ENCODE peak calls at places on chromosomes 16 and 17, in six cellular contexts. One of them, this sample, is unnamed.

GRCh38 chr16:49883111-49883829 is 27.4 kb upstream of the ZNF423 start:
- DNase-seq in HCT116: no peak
- DNase-seq in GM23248: no peak
- DNase-seq in PC-3: no peak
- DNase-seq in Karpas-422: no peak
- DNase-seq in SK-N-SH: no peak
- DNase-seq in this sample: no peak

GRCh38 chr17:81291662-81292061 is 3.4 kb downstream of the SLC38A10 start:
- DNase-seq in HCT116: peak; percentile 65
- DNase-seq in GM23248: peak; percentile 78
- DNase-seq in PC-3: peak; percentile 77
- DNase-seq in Karpas-422: peak; percentile 82
- DNase-seq in SK-N-SH: peak; percentile 94
- DNase-seq in this sample: peak; percentile 32

GRCh38 chr16:87382023-87382785 is 1.4 kb downstream of the FBXO31 start:
- DNase-seq in HCT116: no peak
- DNase-seq in GM23248: peak; percentile 40
- DNase-seq in PC-3: no peak
- DNase-seq in Karpas-422: peak; percentile 38
- DNase-seq in SK-N-SH: no peak
- DNase-seq in this sample: no peak

GRCh38 chr17:3963214-3964201 is 729 bp downstream of the ATP2A3 start:
- DNase-seq in HCT116: no peak
- DNase-seq in GM23248: no peak
- DNase-seq in PC-3: no peak
- DNase-seq in Karpas-422: peak; percentile 98
- DNase-seq in SK-N-SH: peak; percentile 54
- DNase-seq in this sample: peak; percentile 73

GRCh38 chr17:288802-289356 is 63.7 kb downstream of the RPH3AL start:
- DNase-seq in HCT116: no peak
- DNase-seq in GM23248: no peak
- DNase-seq in PC-3: no peak
- DNase-seq in Karpas-422: no peak
- DNase-seq in SK-N-SH: no peak
- DNase-seq in this sample: no peak

GRCh38 chr17:28701987-28702751 is 9.5 kb downstream of the PROCA1 start:
- DNase-seq in HCT116: no peak
- DNase-seq in GM23248: no peak
- DNase-seq in PC-3: no peak
- DNase-seq in Karpas-422: no peak
- DNase-seq in SK-N-SH: no peak
- DNase-seq in this sample: no peak

GRCh38 chr16:2967211-2967631 is 1.9 kb upstream of the PAQR4 start:
- DNase-seq in HCT116: no peak
- DNase-seq in GM23248: no peak
- DNase-seq in PC-3: no peak
- DNase-seq in Karpas-422: no peak
- DNase-seq in SK-N-SH: no peak
- DNase-seq in this sample: no peak

GRCh38 chr16:51141541-51141940 is 9.5 kb downstream of the SALL1 start:
- DNase-seq in HCT116: no peak
- DNase-seq in GM23248: no peak
- DNase-seq in PC-3: no peak
- DNase-seq in Karpas-422: no peak
- DNase-seq in SK-N-SH: no peak
- DNase-seq in this sample: no peak

GRCh38 chr16:54080524-54081008 is 206.0 kb downstream of the IRX3 start:
- DNase-seq in HCT116: no peak
- DNase-seq in GM23248: peak; percentile 62
- DNase-seq in PC-3: peak; percentile 94
- DNase-seq in Karpas-422: no peak
- DNase-seq in SK-N-SH: no peak
- DNase-seq in this sample: no peak

GRCh38 chr16:89412811-89413210 is 77.5 kb downstream of the ANKRD11 start:
- DNase-seq in HCT116: no peak
- DNase-seq in GM23248: no peak
- DNase-seq in PC-3: no peak
- DNase-seq in Karpas-422: no peak
- DNase-seq in SK-N-SH: peak; percentile 61
- DNase-seq in this sample: no peak

GRCh38 chr16:74073471-74073870 is 223.1 kb upstream of the PSMD7 start:
- DNase-seq in HCT116: no peak
- DNase-seq in GM23248: peak; percentile 31
- DNase-seq in PC-3: no peak
- DNase-seq in Karpas-422: no peak
- DNase-seq in SK-N-SH: no peak
- DNase-seq in this sample: no peak

GRCh38 chr17:75822119-75822799 is 21.9 kb downstream of the UNC13D start:
- DNase-seq in HCT116: no peak
- DNase-seq in GM23248: no peak
- DNase-seq in PC-3: no peak
- DNase-seq in Karpas-422: peak; percentile 58
- DNase-seq in SK-N-SH: peak; percentile 71
- DNase-seq in this sample: peak; percentile 32

GRCh38 chr17:35086931-35087573 is 23.5 kb upstream of the RFFL start:
- DNase-seq in HCT116: no peak
- DNase-seq in GM23248: no peak
- DNase-seq in PC-3: peak; percentile 64
- DNase-seq in Karpas-422: no peak
- DNase-seq in SK-N-SH: no peak
- DNase-seq in this sample: no peak

GRCh38 chr17:2792541-2793169 is 3.6 kb upstream of the RAP1GAP2 start:
- DNase-seq in HCT116: no peak
- DNase-seq in GM23248: no peak
- DNase-seq in PC-3: no peak
- DNase-seq in Karpas-422: no peak
- DNase-seq in SK-N-SH: no peak
- DNase-seq in this sample: no peak

GRCh38 chr16:85681255-85681654 is 7.5 kb downstream of the GINS2 start:
- DNase-seq in HCT116: no peak
- DNase-seq in GM23248: no peak
- DNase-seq in PC-3: no peak
- DNase-seq in Karpas-422: no peak
- DNase-seq in SK-N-SH: no peak
- DNase-seq in this sample: no peak

GRCh38 chr16:7405166-7405565 is 72.5 kb downstream of the RBFOX1 start:
- DNase-seq in HCT116: no peak
- DNase-seq in GM23248: no peak
- DNase-seq in PC-3: peak; percentile 6
- DNase-seq in Karpas-422: no peak
- DNase-seq in SK-N-SH: peak; percentile 46
- DNase-seq in this sample: no peak

GRCh38 chr16:11396241-11397048 is 51.2 kb downstream of the RMI2 start:
- DNase-seq in HCT116: no peak
- DNase-seq in GM23248: peak; percentile 81
- DNase-seq in PC-3: peak; percentile 76
- DNase-seq in Karpas-422: peak; percentile 82
- DNase-seq in SK-N-SH: peak; percentile 97
- DNase-seq in this sample: peak; percentile 38

GRCh38 chr17:16935786-16936185 is 36.1 kb downstream of the TNFRSF13B start:
- DNase-seq in HCT116: no peak
- DNase-seq in GM23248: no peak
- DNase-seq in PC-3: no peak
- DNase-seq in Karpas-422: no peak
- DNase-seq in SK-N-SH: no peak
- DNase-seq in this sample: no peak

GRCh38 chr17:76115138-76115754 is 11.7 kb upstream of the EXOC7 start:
- DNase-seq in HCT116: no peak
- DNase-seq in GM23248: no peak
- DNase-seq in PC-3: no peak
- DNase-seq in Karpas-422: no peak
- DNase-seq in SK-N-SH: no peak
- DNase-seq in this sample: no peak

GRCh38 chr16:23836078-23836403 is 258 bp downstream of the PRKCB start:
- DNase-seq in HCT116: no peak
- DNase-seq in GM23248: no peak
- DNase-seq in PC-3: no peak
- DNase-seq in Karpas-422: no peak
- DNase-seq in SK-N-SH: no peak
- DNase-seq in this sample: no peak
- H3K9ac ChIP-seq in HCT116: no peak overlapping the region
- H3K9ac ChIP-seq in GM23248: no peak overlapping the region
- H3K9ac ChIP-seq in PC-3: no peak overlapping the region
- H3K9ac ChIP-seq in Karpas-422: peak overlapping the region; percentile 53
- H3K9ac ChIP-seq in SK-N-SH: no peak overlapping the region
- H3K9ac ChIP-seq in this sample: no peak overlapping the region

GRCh38 chr17:30345527-30346075 is 11.7 kb upstream of the TMIGD1 start:
- DNase-seq in HCT116: no peak
- DNase-seq in GM23248: no peak
- DNase-seq in PC-3: no peak
- DNase-seq in Karpas-422: no peak
- DNase-seq in SK-N-SH: no peak
- DNase-seq in this sample: no peak
- H3K9me2 ChIP-seq in HCT116: no peaks in the 10 kb centered on the region
- H3K9me2 ChIP-seq in GM23248: no peaks in the 10 kb centered on the region
- H3K9me2 ChIP-seq in PC-3: no peaks in the 10 kb centered on the region
- H3K9me2 ChIP-seq in Karpas-422: no peaks in the 10 kb centered on the region
- H3K9me2 ChIP-seq in SK-N-SH: no peaks in the 10 kb centered on the region
- H3K9me2 ChIP-seq in this sample: no peaks in the 10 kb centered on the region

DNA sequence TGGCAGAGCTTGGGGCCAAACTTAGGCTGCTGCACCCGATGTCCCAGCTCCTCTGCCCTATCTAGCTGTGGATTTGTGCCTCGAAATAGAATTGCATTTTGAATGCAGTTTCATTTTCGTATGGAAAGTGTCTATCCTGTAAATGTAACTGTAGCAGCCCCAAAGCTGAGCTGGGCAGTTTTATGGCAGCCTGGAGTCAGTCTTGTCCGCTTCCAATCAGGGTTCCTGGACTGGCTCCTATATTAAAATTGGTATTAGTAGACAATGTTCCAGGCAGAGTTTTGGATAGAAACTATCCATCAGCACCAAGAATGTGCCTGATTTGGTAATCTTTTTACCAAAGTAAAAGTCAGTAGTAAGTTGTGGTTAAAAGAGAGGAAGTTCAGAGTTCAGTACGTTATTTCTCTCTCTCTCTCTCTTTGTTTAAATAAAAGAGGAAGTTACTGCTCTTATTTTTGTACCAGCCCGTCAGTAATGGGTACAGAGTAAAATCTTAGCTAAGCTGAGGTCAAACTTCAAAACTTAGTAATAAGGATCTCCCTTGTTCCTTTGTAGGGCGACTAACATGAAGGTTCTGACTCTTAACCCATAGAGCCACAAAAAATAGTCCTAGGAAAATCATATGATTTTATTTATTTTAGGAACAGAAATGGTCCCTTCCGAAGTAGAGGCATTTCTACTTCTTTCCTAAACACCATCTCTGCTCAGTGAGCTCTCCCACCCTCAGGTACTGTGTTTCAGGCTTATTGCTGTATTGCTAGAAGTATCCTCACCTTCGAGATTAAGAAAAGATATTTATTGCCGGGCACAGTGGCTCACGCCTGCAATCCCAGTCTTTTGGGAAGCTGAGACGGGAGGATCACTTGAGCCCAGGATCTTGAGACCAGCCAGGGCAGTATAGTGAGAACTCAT is 28.0 kb downstream of the PRKCB start:
- DNase-seq in HCT116: no peak
- DNase-seq in GM23248: no peak
- DNase-seq in PC-3: no peak
- DNase-seq in Karpas-422: peak; percentile 91
- DNase-seq in SK-N-SH: no peak
- DNase-seq in this sample: peak; percentile 77
- H3K4me3 ChIP-seq in HCT116: no peak overlapping the region
- H3K4me3 ChIP-seq in GM23248: no peak overlapping the region
- H3K4me3 ChIP-seq in PC-3: no peak overlapping the region
- H3K4me3 ChIP-seq in Karpas-422: peak overlapping the region; percentile 58
- H3K4me3 ChIP-seq in SK-N-SH: no peak overlapping the region
- H3K4me3 ChIP-seq in this sample: peak overlapping the region; percentile 54

GRCh38 chr17:74202879-74203432 is 522 bp upstream of the RPL38 start:
- DNase-seq in HCT116: no peak
- DNase-seq in GM23248: no peak
- DNase-seq in PC-3: peak; percentile 9
- DNase-seq in Karpas-422: no peak
- DNase-seq in SK-N-SH: no peak
- DNase-seq in this sample: no peak
- H3K9ac ChIP-seq in HCT116: no peak overlapping the region
- H3K9ac ChIP-seq in GM23248: no peak overlapping the region
- H3K9ac ChIP-seq in PC-3: no peak overlapping the region
- H3K9ac ChIP-seq in Karpas-422: peak overlapping the region; percentile 4
- H3K9ac ChIP-seq in SK-N-SH: no peak overlapping the region
- H3K9ac ChIP-seq in this sample: no peak overlapping the region

DNA sequence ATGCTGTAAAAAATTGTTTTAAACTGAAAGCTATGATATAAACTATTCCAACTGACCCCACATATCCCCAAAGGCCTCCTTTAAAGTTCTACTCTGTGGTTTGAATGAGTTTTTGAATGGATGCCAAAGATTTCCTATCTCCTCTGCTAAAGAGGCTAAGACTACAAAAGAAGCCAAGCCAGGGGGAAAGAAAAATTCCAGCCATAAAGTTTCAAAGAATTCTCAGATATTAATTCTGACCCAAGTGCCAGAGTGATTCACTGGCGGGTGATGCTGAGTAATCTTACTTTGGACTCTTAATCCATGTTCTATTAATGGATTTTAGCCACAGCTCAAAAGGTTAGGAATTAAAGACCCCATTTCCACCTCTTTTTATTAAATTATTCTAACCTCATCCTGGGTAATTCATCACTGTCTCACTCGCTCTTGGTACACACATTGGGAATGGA is 60.7 kb downstream of the HS3ST3A1 start:
- DNase-seq in HCT116: peak; percentile 41
- DNase-seq in GM23248: peak; percentile 93
- DNase-seq in PC-3: peak; percentile 76
- DNase-seq in Karpas-422: no peak
- DNase-seq in SK-N-SH: no peak
- DNase-seq in this sample: no peak
- H3K9me2 ChIP-seq in HCT116: no peaks in the 10 kb centered on the region
- H3K9me2 ChIP-seq in GM23248: no peaks in the 10 kb centered on the region
- H3K9me2 ChIP-seq in PC-3: peaks cover 3% of the 10 kb centered on the region
- H3K9me2 ChIP-seq in Karpas-422: no peaks in the 10 kb centered on the region
- H3K9me2 ChIP-seq in SK-N-SH: no peaks in the 10 kb centered on the region
- H3K9me2 ChIP-seq in this sample: no peaks in the 10 kb centered on the region

DNA sequence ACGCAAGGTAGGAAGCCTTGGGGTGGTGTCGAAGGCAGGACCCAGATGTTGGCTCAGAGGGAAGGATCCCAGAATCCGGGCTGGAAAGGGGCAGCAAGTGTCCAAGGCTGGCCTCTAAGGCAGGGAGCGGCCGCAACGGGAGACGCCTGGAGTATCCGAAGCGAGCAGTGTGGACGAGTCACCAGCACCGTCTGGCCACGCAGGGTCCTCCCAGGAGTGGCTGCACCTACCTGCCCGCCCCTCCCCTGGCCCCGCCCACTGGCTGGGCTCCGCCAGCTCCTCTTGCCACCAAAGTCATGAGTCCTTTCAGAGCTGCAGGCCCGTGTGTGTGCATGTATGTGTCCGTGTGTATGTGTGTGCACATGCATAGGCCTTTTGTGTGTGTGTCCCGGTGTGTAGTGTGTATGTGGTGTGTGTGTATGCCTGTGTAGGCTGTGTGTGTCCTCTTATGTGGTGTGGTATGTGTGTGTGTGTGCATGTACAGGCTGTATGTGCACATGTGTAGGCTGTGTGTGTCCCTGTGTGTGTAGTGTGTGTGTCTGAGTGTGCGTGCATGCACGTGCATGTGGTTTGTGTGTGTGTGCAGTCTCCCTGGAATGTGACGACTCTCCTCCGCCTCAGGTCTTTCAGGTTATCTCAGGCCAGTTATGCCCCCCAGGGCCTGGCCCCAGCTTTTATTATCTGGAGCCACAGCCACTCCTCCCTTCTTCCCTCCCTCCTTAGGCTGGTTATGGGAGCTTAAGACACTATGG is at the start of gene PRSS8:
- DNase-seq in HCT116: peak; percentile 48
- DNase-seq in GM23248: no peak
- DNase-seq in PC-3: peak; percentile 54
- DNase-seq in Karpas-422: no peak
- DNase-seq in SK-N-SH: no peak
- DNase-seq in this sample: no peak
- H3K4me3 ChIP-seq in HCT116: peak within 1 kb of the TSS; percentile 74
- H3K4me3 ChIP-seq in GM23248: no peak within 1 kb of the TSS
- H3K4me3 ChIP-seq in PC-3: peak within 1 kb of the TSS; percentile 62
- H3K4me3 ChIP-seq in Karpas-422: no peak within 1 kb of the TSS
- H3K4me3 ChIP-seq in SK-N-SH: no peak within 1 kb of the TSS
- H3K4me3 ChIP-seq in this sample: no peak within 1 kb of the TSS

GRCh38 chr17:57902800-57903759 is 52.1 kb downstream of the CUEDC1 start:
- DNase-seq in HCT116: peak; percentile 92
- DNase-seq in GM23248: peak; percentile 93
- DNase-seq in PC-3: peak; percentile 98
- DNase-seq in Karpas-422: peak; percentile 57
- DNase-seq in SK-N-SH: no peak
- DNase-seq in this sample: peak; percentile 86
- H3K9ac ChIP-seq in HCT116: peak overlapping the region; percentile 53
- H3K9ac ChIP-seq in GM23248: peak overlapping the region; percentile 70
- H3K9ac ChIP-seq in PC-3: peak overlapping the region; percentile 75
- H3K9ac ChIP-seq in Karpas-422: no peak overlapping the region
- H3K9ac ChIP-seq in SK-N-SH: peak overlapping the region; percentile 62
- H3K9ac ChIP-seq in this sample: no peak overlapping the region

This sample was measured in MM.1S.